ENCODE peak calls at places on chromosomes 11 and 22, in five cellular contexts. One of them, this sample, is unnamed.
A peak's percentile ranks its signal among the peaks of the same experiment; 100 is the strongest.

GRCh38 chr11:30567148-30567547 is 19.0 kb downstream of the MPPED2 start:
- DNase-seq in fibroblast of mammary gland: no peak
- DNase-seq in right lobe of liver: no peak
- DNase-seq in SK-N-SH: no peak
- DNase-seq in Calu3: no peak
- DNase-seq in this sample: no peak

GRCh38 chr11:129815596-129816461 is at the start of gene TMEM45B:
- DNase-seq in fibroblast of mammary gland: no peak
- DNase-seq in Calu3: peak; percentile 52
- DNase-seq in SK-N-SH: peak; percentile 83
- DNase-seq in right lobe of liver: peak; percentile 83
- DNase-seq in this sample: no peak

GRCh38 chr11:132531921-132532320 is 1000.4 kb downstream of the OPCML start:
- DNase-seq in right lobe of liver: no peak
- DNase-seq in fibroblast of mammary gland: no peak
- DNase-seq in SK-N-SH: no peak
- DNase-seq in Calu3: no peak
- DNase-seq in this sample: no peak

GRCh38 chr11:130653838-130654601 is 205.6 kb downstream of the ADAMTS15 start:
- DNase-seq in SK-N-SH: no peak
- DNase-seq in fibroblast of mammary gland: no peak
- DNase-seq in right lobe of liver: peak; percentile 86
- DNase-seq in Calu3: peak; percentile 10
- DNase-seq in this sample: no peak

GRCh38 chr22:34960005-34960404 is 106.0 kb upstream of the ISX start:
- DNase-seq in Calu3: no peak
- DNase-seq in right lobe of liver: no peak
- DNase-seq in SK-N-SH: no peak
- DNase-seq in fibroblast of mammary gland: no peak
- DNase-seq in this sample: no peak

GRCh38 chr11:34773826-34774225 is 142.4 kb downstream of the APIP start:
- DNase-seq in fibroblast of mammary gland: peak; percentile 64
- DNase-seq in right lobe of liver: no peak
- DNase-seq in SK-N-SH: no peak
- DNase-seq in Calu3: no peak
- DNase-seq in this sample: no peak

GRCh38 chr22:25777870-25778269 is 35.9 kb downstream of the MYO18B start:
- DNase-seq in SK-N-SH: peak; percentile 74
- DNase-seq in right lobe of liver: no peak
- DNase-seq in Calu3: peak; percentile 46
- DNase-seq in fibroblast of mammary gland: peak; percentile 68
- DNase-seq in this sample: peak; percentile 46

GRCh38 chr11:1668911-1669473 is 28.0 kb upstream of the KRTAP5-6 start:
- DNase-seq in right lobe of liver: no peak
- DNase-seq in Calu3: no peak
- DNase-seq in SK-N-SH: peak; percentile 30
- DNase-seq in fibroblast of mammary gland: no peak
- DNase-seq in this sample: no peak

GRCh38 chr22:45212306-45212709 is 28.4 kb downstream of the KIAA0930 start:
- DNase-seq in SK-N-SH: peak; percentile 75
- DNase-seq in right lobe of liver: peak; percentile 49
- DNase-seq in Calu3: no peak
- DNase-seq in fibroblast of mammary gland: peak; percentile 91
- DNase-seq in this sample: peak; percentile 72

GRCh38 chr11:9203715-9204311 is 61.3 kb downstream of the DENND5A start:
- DNase-seq in fibroblast of mammary gland: no peak
- DNase-seq in right lobe of liver: no peak
- DNase-seq in SK-N-SH: peak; percentile 10
- DNase-seq in Calu3: no peak
- DNase-seq in this sample: no peak

GRCh38 chr11:278001-278951 is at the start of gene NLRP6:
- DNase-seq in SK-N-SH: peak; percentile 36
- DNase-seq in right lobe of liver: no peak
- DNase-seq in Calu3: no peak
- DNase-seq in fibroblast of mammary gland: no peak
- DNase-seq in this sample: no peak

GRCh38 chr11:105392546-105392945 is 217.3 kb upstream of the GRIA4 start:
- DNase-seq in fibroblast of mammary gland: peak; percentile 36
- DNase-seq in Calu3: no peak
- DNase-seq in right lobe of liver: no peak
- DNase-seq in SK-N-SH: no peak
- DNase-seq in this sample: peak; percentile 5

GRCh38 chr22:27488456-27489224 is 312.9 kb downstream of the MN1 start:
- DNase-seq in right lobe of liver: peak; percentile 51
- DNase-seq in Calu3: no peak
- DNase-seq in fibroblast of mammary gland: no peak
- DNase-seq in SK-N-SH: peak; percentile 84
- DNase-seq in this sample: no peak

GRCh38 chr11:215581-216037 is 8.1 kb downstream of the RIC8A start:
- DNase-seq in fibroblast of mammary gland: no peak
- DNase-seq in right lobe of liver: no peak
- DNase-seq in SK-N-SH: no peak
- DNase-seq in Calu3: no peak
- DNase-seq in this sample: no peak

GRCh38 chr11:57476883-57477506 is 16.7 kb downstream of the RTN4RL2 start:
- DNase-seq in Calu3: peak; percentile 66
- DNase-seq in right lobe of liver: peak; percentile 71
- DNase-seq in SK-N-SH: no peak
- DNase-seq in fibroblast of mammary gland: peak; percentile 34
- DNase-seq in this sample: no peak

GRCh38 chr11:47349521-47350095 is 2.9 kb downstream of the MYBPC3 start:
- DNase-seq in fibroblast of mammary gland: no peak
- DNase-seq in SK-N-SH: no peak
- DNase-seq in Calu3: no peak
- DNase-seq in right lobe of liver: no peak
- DNase-seq in this sample: no peak

GRCh38 chr11:77302752-77303151 is 1.3 kb upstream of the GDPD4 start:
- DNase-seq in SK-N-SH: peak; percentile 47
- DNase-seq in Calu3: no peak
- DNase-seq in right lobe of liver: no peak
- DNase-seq in fibroblast of mammary gland: no peak
- DNase-seq in this sample: no peak

GRCh38 chr11:40328890-40329617 is 1130.4 kb downstream of the LRRC4C start:
- DNase-seq in Calu3: peak; percentile 26
- DNase-seq in fibroblast of mammary gland: peak; percentile 99
- DNase-seq in SK-N-SH: peak; percentile 8
- DNase-seq in right lobe of liver: peak; percentile 54
- DNase-seq in this sample: peak; percentile 100

GRCh38 chr11:82901165-82901938 is at the start of gene DDIAS:
- DNase-seq in fibroblast of mammary gland: peak; percentile 97
- DNase-seq in SK-N-SH: peak; percentile 85
- DNase-seq in Calu3: peak; percentile 86
- DNase-seq in right lobe of liver: peak; percentile 95
- DNase-seq in this sample: peak; percentile 96
- TF ChIP-seq CTCF in fibroblast of mammary gland: no peak
- TF ChIP-seq CTCF in SK-N-SH: no peak
- TF ChIP-seq CTCF in Calu3: no peak
- TF ChIP-seq CTCF in right lobe of liver: no peak
- TF ChIP-seq CTCF in this sample: no peak

DNA sequence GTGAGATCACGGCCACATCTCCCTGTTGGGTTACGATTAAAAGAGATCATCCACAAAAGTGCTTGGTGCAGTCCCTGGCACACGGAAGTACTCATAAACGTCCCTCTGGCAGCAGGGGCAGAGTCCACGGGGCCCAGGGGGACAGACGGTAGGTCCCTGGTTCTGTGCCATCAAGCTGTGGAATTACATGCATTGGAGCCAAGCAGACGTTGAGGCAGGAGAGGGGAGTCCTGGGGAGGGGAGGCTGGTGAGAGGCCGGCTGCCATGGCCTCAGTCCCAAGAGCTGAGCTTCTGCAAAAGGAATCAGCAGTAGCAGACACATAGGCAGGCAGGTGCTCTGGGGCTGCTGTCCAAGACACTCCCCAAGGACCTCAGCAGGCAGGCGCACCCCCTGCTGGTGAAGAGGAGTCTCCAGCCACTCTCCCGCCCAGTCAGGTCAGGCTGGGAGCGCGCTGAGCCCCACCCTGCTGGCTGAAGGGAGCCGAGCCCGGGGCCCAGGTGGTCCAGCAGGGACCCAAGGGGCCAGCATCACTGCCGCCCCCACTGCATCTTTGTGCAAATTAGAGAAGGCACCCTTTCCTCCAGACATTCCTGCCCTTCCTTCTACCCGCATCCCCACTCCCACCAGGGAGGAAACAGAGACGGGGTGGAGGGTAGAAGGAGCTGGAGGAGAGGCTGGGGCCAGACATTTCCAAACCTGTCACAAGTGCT is 7.6 kb upstream of the KCTD17 start:
- DNase-seq in SK-N-SH: peak; percentile 70
- DNase-seq in right lobe of liver: peak; percentile 85
- DNase-seq in fibroblast of mammary gland: peak; percentile 30
- DNase-seq in Calu3: peak; percentile 90
- DNase-seq in this sample: peak; percentile 58
- TF ChIP-seq CTCF in SK-N-SH: peak; percentile 46
- TF ChIP-seq CTCF in right lobe of liver: peak; percentile 93
- TF ChIP-seq CTCF in fibroblast of mammary gland: peak; percentile 45
- TF ChIP-seq CTCF in Calu3: peak; percentile 87
- TF ChIP-seq CTCF in this sample: peak; percentile 92

GRCh38 chr22:29078869-29079207 is 6.0 kb downstream of the KREMEN1 start:
- DNase-seq in Calu3: no peak
- DNase-seq in fibroblast of mammary gland: no peak
- DNase-seq in SK-N-SH: no peak
- DNase-seq in right lobe of liver: no peak
- DNase-seq in this sample: no peak

GRCh38 chr22:29081499-29082236 is 8.8 kb downstream of the KREMEN1 start:
- DNase-seq in fibroblast of mammary gland: no peak
- DNase-seq in right lobe of liver: no peak
- DNase-seq in Calu3: no peak
- DNase-seq in SK-N-SH: no peak
- DNase-seq in this sample: no peak

GRCh38 chr22:29078036-29078868 is 5.4 kb downstream of the KREMEN1 start:
- DNase-seq in right lobe of liver: no peak
- DNase-seq in SK-N-SH: no peak
- DNase-seq in fibroblast of mammary gland: no peak
- DNase-seq in Calu3: no peak
- DNase-seq in this sample: no peak

GRCh38 chr22:29080061-29080975 is 7.5 kb downstream of the KREMEN1 start:
- DNase-seq in right lobe of liver: no peak
- DNase-seq in Calu3: no peak
- DNase-seq in fibroblast of mammary gland: peak; percentile 38
- DNase-seq in SK-N-SH: peak; percentile 64
- DNase-seq in this sample: peak; percentile 30

GRCh38 chr22:29079218-29079901 is 6.5 kb downstream of the KREMEN1 start:
- DNase-seq in fibroblast of mammary gland: no peak
- DNase-seq in Calu3: no peak
- DNase-seq in right lobe of liver: no peak
- DNase-seq in SK-N-SH: no peak
- DNase-seq in this sample: no peak
- TF ChIP-seq CTCF in fibroblast of mammary gland: no peak
- TF ChIP-seq CTCF in Calu3: no peak
- TF ChIP-seq CTCF in right lobe of liver: no peak
- TF ChIP-seq CTCF in SK-N-SH: no peak
- TF ChIP-seq CTCF in this sample: no peak

DNA sequence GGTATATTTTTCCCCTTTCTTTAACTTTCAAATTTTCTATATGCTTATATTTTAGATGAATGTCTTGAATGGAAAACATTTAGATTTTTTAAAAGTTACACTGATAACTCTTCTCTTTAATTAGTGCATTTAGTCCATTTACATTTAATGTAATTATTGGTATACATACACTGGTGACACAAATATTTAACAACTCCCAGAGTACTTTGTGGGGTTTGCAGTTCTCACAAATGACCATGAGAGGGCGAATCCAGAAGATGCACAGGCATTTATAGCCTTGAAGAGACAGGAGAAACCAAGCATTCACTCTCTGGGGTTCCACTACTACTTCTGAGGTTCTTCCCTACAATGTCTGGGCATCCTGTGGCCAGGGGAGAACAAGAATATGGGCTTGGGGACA is 125.1 kb downstream of the TIMP3 start:
- DNase-seq in fibroblast of mammary gland: peak; percentile 43
- DNase-seq in SK-N-SH: no peak
- DNase-seq in Calu3: peak; percentile 34
- DNase-seq in right lobe of liver: no peak
- DNase-seq in this sample: peak; percentile 53
- TF ChIP-seq CTCF in fibroblast of mammary gland: peak; percentile 69
- TF ChIP-seq CTCF in SK-N-SH: peak; percentile 52
- TF ChIP-seq CTCF in Calu3: peak; percentile 53
- TF ChIP-seq CTCF in right lobe of liver: peak; percentile 82
- TF ChIP-seq CTCF in this sample: peak; percentile 58

GRCh38 chr11:123170929-123171328 is 24.1 kb downstream of the CLMP start:
- DNase-seq in Calu3: no peak
- DNase-seq in fibroblast of mammary gland: no peak
- DNase-seq in SK-N-SH: no peak
- DNase-seq in right lobe of liver: no peak
- DNase-seq in this sample: no peak

GRCh38 chr11:123168236-123168635 is 26.8 kb downstream of the CLMP start:
- DNase-seq in fibroblast of mammary gland: no peak
- DNase-seq in Calu3: no peak
- DNase-seq in SK-N-SH: no peak
- DNase-seq in right lobe of liver: no peak
- DNase-seq in this sample: no peak

GRCh38 chr11:123173040-123173855 is 21.8 kb downstream of the CLMP start:
- DNase-seq in SK-N-SH: no peak
- DNase-seq in Calu3: no peak
- DNase-seq in right lobe of liver: no peak
- DNase-seq in fibroblast of mammary gland: peak; percentile 99
- DNase-seq in this sample: peak; percentile 98

GRCh38 chr11:123168955-123169484 is 26.0 kb downstream of the CLMP start:
- DNase-seq in right lobe of liver: no peak
- DNase-seq in Calu3: no peak
- DNase-seq in SK-N-SH: no peak
- DNase-seq in fibroblast of mammary gland: no peak
- DNase-seq in this sample: no peak

DNA sequence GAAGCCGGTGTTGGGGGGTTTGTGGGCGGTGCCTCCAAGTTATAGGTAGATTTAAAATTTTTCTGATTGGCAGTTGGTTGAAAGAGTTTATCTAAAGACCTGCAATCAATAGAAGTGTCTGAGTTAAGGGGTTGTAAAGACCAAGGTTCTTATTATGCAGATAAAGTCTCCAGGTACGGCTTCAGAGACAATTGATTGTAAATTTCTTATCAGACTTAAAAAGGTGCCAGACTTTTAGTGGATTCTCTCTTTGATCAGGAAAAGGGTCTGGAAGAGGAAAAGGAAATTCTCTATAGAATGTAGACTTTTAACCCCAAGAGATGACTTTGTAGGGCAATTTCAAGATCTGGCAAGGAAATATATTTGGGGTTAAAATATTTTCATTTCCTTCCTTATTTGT is 25.2 kb downstream of the CLMP start:
- DNase-seq in right lobe of liver: no peak
- DNase-seq in SK-N-SH: no peak
- DNase-seq in Calu3: no peak
- DNase-seq in fibroblast of mammary gland: no peak
- DNase-seq in this sample: no peak
- TF ChIP-seq CTCF in right lobe of liver: no peak
- TF ChIP-seq CTCF in SK-N-SH: no peak
- TF ChIP-seq CTCF in Calu3: no peak
- TF ChIP-seq CTCF in fibroblast of mammary gland: no peak
- TF ChIP-seq CTCF in this sample: no peak

DNA sequence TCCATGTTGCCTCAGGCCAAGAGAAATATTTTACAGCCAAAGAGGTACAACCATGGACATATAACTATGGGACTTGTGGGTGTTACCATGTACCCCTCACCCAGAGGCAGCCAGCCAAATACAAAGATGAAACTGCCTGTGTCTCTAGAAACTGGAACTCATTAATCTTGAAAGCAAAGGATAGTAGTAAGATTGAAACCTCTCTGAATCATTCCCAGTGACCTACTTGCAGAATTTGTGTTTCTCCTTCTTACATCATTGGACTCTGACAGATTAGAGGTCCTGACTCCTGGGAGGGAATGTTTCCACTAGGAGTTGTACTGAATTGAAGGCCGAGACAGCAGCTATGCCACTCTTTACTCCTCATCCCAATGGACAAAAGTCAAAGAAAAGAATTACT is 257.4 kb upstream of the UBASH3B start:
- DNase-seq in SK-N-SH: no peak
- DNase-seq in fibroblast of mammary gland: peak; percentile 12
- DNase-seq in right lobe of liver: no peak
- DNase-seq in Calu3: no peak
- DNase-seq in this sample: no peak
- TF ChIP-seq CTCF in SK-N-SH: no peak
- TF ChIP-seq CTCF in fibroblast of mammary gland: no peak
- TF ChIP-seq CTCF in right lobe of liver: no peak
- TF ChIP-seq CTCF in Calu3: no peak
- TF ChIP-seq CTCF in this sample: no peak

This sample was measured in bronchial epithelial cell.